ENCODE peak calls at places on chromosomes 11 and 22, in seven cellular contexts. V is adrenal gland; D is CD4-positive, alpha-beta memory T cell; I is mesenchymal stem cell; Z is transverse colon; Q is hepatocyte; P is thoracic aorta. E is an unnamed sample.

GRCh38 chr22:39617342-39617741 is 46.8 kb downstream of the CACNA1I start:
- DNase-seq in V (no peak), D (no peak), I (no peak), Z (no peak), Q (no peak), P (no peak), E (no peak)

GRCh38 chr11:9847636-9848035 is 183.8 kb downstream of the SWAP70 start:
- DNase-seq in V (no peak), D (no peak), I (no peak), Z (no peak), Q (no peak), P (no peak), E (no peak)

GRCh38 chr11:16607675-16608644 is 130.5 kb upstream of the C11orf58 start:
- DNase-seq in V (peak; percentile 76), D (no peak), I (peak; percentile 89), Z (peak; percentile 39), Q (peak; percentile 78), P (no peak), E (no peak)

GRCh38 chr11:132987936-132988335 is 544.4 kb downstream of the OPCML start:
- DNase-seq in V (no peak), D (no peak), I (no peak), Z (no peak), Q (no peak), P (no peak), E (peak; percentile 52)

GRCh38 chr11:82890002-82890341 is 10.3 kb downstream of the PRCP start:
- DNase-seq in V (no peak), D (no peak), I (no peak), Z (no peak), Q (no peak), P (no peak), E (no peak)

GRCh38 chr11:45982656-45983470 is 60.4 kb downstream of the LARGE2 start:
- DNase-seq in V (peak; percentile 46), D (no peak), I (peak; percentile 83), Z (no peak), Q (peak; percentile 69), P (peak; percentile 42), E (peak; percentile 64)

GRCh38 chr11:101993172-101993571 is 54.1 kb upstream of the CFAP300 start:
- DNase-seq in V (no peak), D (no peak), I (no peak), Z (no peak), Q (no peak), P (no peak), E (no peak)

GRCh38 chr11:19886498-19886897 is 173.9 kb downstream of the NAV2 start:
- DNase-seq in V (no peak), D (no peak), I (no peak), Z (no peak), Q (no peak), P (no peak), E (no peak)

GRCh38 chr11:29333993-29334780 is 682.6 kb downstream of the KCNA4 start:
- DNase-seq in V (no peak), D (no peak), I (peak; percentile 79), Z (no peak), Q (peak; percentile 55), P (no peak), E (peak; percentile 50)

GRCh38 chr22:30424471-30425326 is 869 bp upstream of the MTFP1 start:
- DNase-seq in V (no peak), D (no peak), I (no peak), Z (peak; percentile 23), Q (peak; percentile 37), P (no peak), E (no peak)

GRCh38 chr11:57482782-57483569 is 22.6 kb downstream of the RTN4RL2 start:
- DNase-seq in V (peak; percentile 39), D (no peak), I (peak; percentile 45), Z (peak; percentile 35), Q (peak; percentile 81), P (no peak), E (no peak)

GRCh38 chr11:131137046-131137445 is 220.8 kb upstream of the SNX19 start:
- DNase-seq in V (no peak), D (no peak), I (no peak), Z (no peak), Q (no peak), P (no peak), E (no peak)

GRCh38 chr11:126185200-126186030 is 26.0 kb downstream of the RPUSD4 start:
- DNase-seq in V (no peak), D (no peak), I (no peak), Z (no peak), Q (no peak), P (no peak), E (no peak)

GRCh38 chr11:65493367-65494176 is 5.3 kb upstream of the MALAT1 start:
- DNase-seq in V (peak; percentile 89), D (no peak), I (peak; percentile 96), Z (peak; percentile 83), Q (peak; percentile 87), P (peak; percentile 80), E (peak; percentile 95)

GRCh38 chr11:115993613-115994012 is 489.4 kb upstream of the CADM1 start:
- DNase-seq in V (no peak), D (no peak), I (no peak), Z (no peak), Q (no peak), P (no peak), E (no peak)

GRCh38 chr11:84675631-84676030 is 951.5 kb downstream of the DLG2 start:
- DNase-seq in V (no peak), D (no peak), I (no peak), Z (no peak), Q (no peak), P (no peak), E (no peak)

GRCh38 chr11:44223261-44223660 is 86.7 kb downstream of the ALX4 start:
- DNase-seq in V (no peak), D (no peak), I (peak; percentile 17), Z (no peak), Q (no peak), P (no peak), E (peak; percentile 28)

GRCh38 chr11:11555228-11555627 is 66.6 kb downstream of the GALNT18 start:
- DNase-seq in V (no peak), D (no peak), I (no peak), Z (no peak), Q (peak; percentile 28), P (no peak), E (no peak)

GRCh38 chr11:110087820-110088534 is 5.2 kb upstream of the ZC3H12C start:
- DNase-seq in V (no peak), D (no peak), I (peak; percentile 76), Z (no peak), Q (no peak), P (no peak), E (no peak)

DNA sequence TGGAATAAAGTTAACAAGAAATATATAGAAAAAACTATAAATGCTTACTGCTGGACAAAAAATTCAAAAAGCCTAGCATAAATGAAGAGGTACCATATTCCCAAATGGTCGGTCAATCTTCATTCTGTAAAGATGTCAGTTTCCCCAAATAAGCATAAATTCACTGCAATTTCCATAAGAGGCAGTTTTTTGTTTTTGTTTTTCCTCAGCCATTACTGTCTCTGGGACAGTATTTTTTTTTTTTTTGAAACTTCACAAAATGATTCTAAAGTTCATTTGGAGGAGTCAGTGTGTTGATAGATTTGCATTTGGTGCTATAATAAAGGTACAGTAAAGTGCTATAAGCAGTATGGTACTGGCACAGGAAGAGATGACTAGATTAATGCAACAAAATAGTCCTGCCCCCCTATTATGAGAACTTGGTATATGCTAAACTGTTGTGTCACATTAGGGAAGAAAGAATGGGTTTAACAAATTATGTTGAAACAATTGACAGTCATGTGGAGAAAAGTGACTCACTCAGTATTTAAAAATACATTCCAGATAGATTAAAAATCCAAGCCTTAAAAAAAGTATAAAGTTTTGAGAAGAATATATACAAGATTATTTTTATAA is 2.5 kb upstream of the FTH1 start:
- DNase-seq in V (no peak), D (no peak), I (peak; percentile 86), Z (no peak), Q (no peak), P (no peak), E (no peak)
- H3K27ac ChIP-seq in V (peak overlapping the region; percentile 97), D (no peak overlapping the region), I (peak overlapping the region; percentile 14), Z (peak overlapping the region; percentile 99), Q (peak overlapping the region; percentile 98), P (peak overlapping the region; percentile 98), E (peak overlapping the region; percentile 98)

GRCh38 chr22:12601870-12602779 is 2925.9 kb upstream of the OR11H1 start:
- DNase-seq in V (no peak), D (peak; percentile 40), I (no peak), Z (no peak), Q (peak; percentile 9), P (no peak), E (no peak)
- H3K4me3 ChIP-seq in V (no peak overlapping the region), D (no peak overlapping the region), I (peak overlapping the region; percentile 37), Z (no peak overlapping the region), Q (no peak overlapping the region), P (no peak overlapping the region), E (no peak overlapping the region)

GRCh38 chr22:49801391-49802060 is 26.1 kb downstream of the BRD1 start:
- DNase-seq in V (no peak), D (no peak), I (no peak), Z (no peak), Q (no peak), P (no peak), E (no peak)

GRCh38 chr22:49803134-49803533 is 24.5 kb downstream of the BRD1 start:
- DNase-seq in V (no peak), D (no peak), I (no peak), Z (no peak), Q (no peak), P (no peak), E (no peak)

GRCh38 chr22:49798486-49799151 is 29.1 kb downstream of the BRD1 start:
- DNase-seq in V (no peak), D (no peak), I (no peak), Z (no peak), Q (no peak), P (no peak), E (no peak)

GRCh38 chr22:49799431-49800075 is 28.1 kb downstream of the BRD1 start:
- DNase-seq in V (no peak), D (no peak), I (no peak), Z (no peak), Q (no peak), P (no peak), E (no peak)

GRCh38 chr22:49800408-49801238 is 27.1 kb downstream of the BRD1 start:
- DNase-seq in V (peak; percentile 48), D (no peak), I (no peak), Z (no peak), Q (no peak), P (no peak), E (no peak)
- H3K36me3 ChIP-seq in V (peaks cover 62% of the 10 kb centered on the region), D (peaks cover 54% of the 10 kb centered on the region), I (peaks cover 83% of the 10 kb centered on the region), Z (peaks cover 12% of the 10 kb centered on the region), Q (no peaks in the 10 kb centered on the region), P (peaks cover 51% of the 10 kb centered on the region), E (peaks cover 90% of the 10 kb centered on the region)

GRCh38 chr11:18527512-18527911 is 770 bp upstream of the TSG101 start:
- DNase-seq in V (no peak), D (peak; percentile 40), I (peak; percentile 59), Z (no peak), Q (peak; percentile 14), P (no peak), E (peak; percentile 21)
- H3K27ac ChIP-seq in V (peak overlapping the region; percentile 88), D (peak overlapping the region; percentile 99), I (peak overlapping the region; percentile 82), Z (peak overlapping the region; percentile 94), Q (peak overlapping the region; percentile 97), P (peak overlapping the region; percentile 96), E (peak overlapping the region; percentile 95)

GRCh38 chr11:35144103-35144741 is 5.3 kb downstream of the CD44 start:
- DNase-seq in V (no peak), D (peak; percentile 90), I (peak; percentile 74), Z (peak; percentile 64), Q (no peak), P (no peak), E (peak; percentile 78)
- H3K4me3 ChIP-seq in V (no peak overlapping the region), D (peak overlapping the region; percentile 59), I (no peak overlapping the region), Z (no peak overlapping the region), Q (no peak overlapping the region), P (peak overlapping the region; percentile 40), E (no peak overlapping the region)

GRCh38 chr22:46697811-46698515 is 40.1 kb downstream of the CERK start:
- DNase-seq in V (no peak), D (no peak), I (no peak), Z (no peak), Q (no peak), P (no peak), E (no peak)
- H3K36me3 ChIP-seq in V (peaks cover 79% of the 10 kb centered on the region), D (peaks cover 77% of the 10 kb centered on the region), I (peaks cover 88% of the 10 kb centered on the region), Z (peaks cover 64% of the 10 kb centered on the region), Q (no peaks in the 10 kb centered on the region), P (peaks cover 64% of the 10 kb centered on the region), E (peaks cover 96% of the 10 kb centered on the region)

E was measured in SJSA1.